ENCODE peak calls at places on chromosomes 1 and 21, in ten cellular contexts. Y is body of pancreas; M is aorta; G is adrenal gland; K is lower lobe of right lung; H is GM23338; S is CD4-positive, CD25-positive, alpha-beta regulatory T cell; X is CD8-positive, alpha-beta T cell; E is ascending aorta; N is PC-3. J is an unnamed sample.

GRCh38 chr1:113758631-113759340 is 500 bp downstream of the PHTF1 start:
- DNase-seq in G (peak; percentile 74), X (peak; percentile 55), E (no peak), M (peak; percentile 82), H (peak; percentile 88), S (peak; percentile 68), K (peak; percentile 84), Y (peak; percentile 75), N (peak; percentile 43), J (peak; percentile 42)

GRCh38 chr1:154575147-154575927 is 7.8 kb downstream of the CHRNB2 start:
- DNase-seq in E (no peak), S (no peak), N (no peak), K (no peak), Y (no peak), M (no peak), G (no peak), X (no peak), H (peak; percentile 20), J (no peak)

GRCh38 chr1:31977361-31978131 is 36.1 kb upstream of the KHDRBS1 start:
- DNase-seq in M (no peak), S (no peak), N (peak; percentile 58), Y (no peak), K (no peak), E (no peak), X (no peak), G (no peak), H (peak; percentile 93), J (no peak)

GRCh38 chr1:221102206-221102605 is 223.0 kb downstream of the HLX start:
- DNase-seq in H (no peak), M (no peak), K (no peak), S (no peak), E (no peak), N (peak; percentile 30), Y (no peak), G (no peak), X (no peak), J (no peak)

GRCh38 chr1:246632584-246633168 is 66.4 kb downstream of the CNST start:
- DNase-seq in M (no peak), H (no peak), N (no peak), K (no peak), X (no peak), Y (no peak), G (no peak), S (no peak), E (no peak), J (no peak)

GRCh38 chr1:193434319-193434718 is 247.9 kb upstream of the B3GALT2 start:
- DNase-seq in E (no peak), M (no peak), S (no peak), K (no peak), G (no peak), H (no peak), Y (no peak), X (no peak), N (no peak), J (no peak)

GRCh38 chr1:97668945-97669344 is 251.9 kb downstream of the DPYD start:
- DNase-seq in E (no peak), S (peak; percentile 29), N (peak; percentile 64), M (no peak), G (no peak), K (no peak), X (no peak), H (no peak), Y (no peak), J (no peak)

GRCh38 chr1:232620356-232620841 is 9.5 kb downstream of the SIPA1L2 start:
- DNase-seq in M (peak; percentile 63), H (peak; percentile 64), N (peak; percentile 47), Y (peak; percentile 65), K (no peak), G (peak; percentile 75), X (no peak), E (no peak), S (no peak), J (peak; percentile 41)

GRCh38 chr21:17819114-17819877 is at the start of gene C21orf91:
- DNase-seq in N (peak; percentile 88), Y (peak; percentile 86), S (peak; percentile 94), X (peak; percentile 85), M (peak; percentile 94), E (peak; percentile 56), H (peak; percentile 82), K (peak; percentile 94), G (peak; percentile 91), J (peak; percentile 89)

GRCh38 chr1:246497331-246497915 is 9.7 kb downstream of the SMYD3 start:
- DNase-seq in G (no peak), S (peak; percentile 83), K (no peak), H (peak; percentile 84), E (no peak), Y (no peak), X (peak; percentile 28), N (peak; percentile 92), M (no peak), J (no peak)

DNA sequence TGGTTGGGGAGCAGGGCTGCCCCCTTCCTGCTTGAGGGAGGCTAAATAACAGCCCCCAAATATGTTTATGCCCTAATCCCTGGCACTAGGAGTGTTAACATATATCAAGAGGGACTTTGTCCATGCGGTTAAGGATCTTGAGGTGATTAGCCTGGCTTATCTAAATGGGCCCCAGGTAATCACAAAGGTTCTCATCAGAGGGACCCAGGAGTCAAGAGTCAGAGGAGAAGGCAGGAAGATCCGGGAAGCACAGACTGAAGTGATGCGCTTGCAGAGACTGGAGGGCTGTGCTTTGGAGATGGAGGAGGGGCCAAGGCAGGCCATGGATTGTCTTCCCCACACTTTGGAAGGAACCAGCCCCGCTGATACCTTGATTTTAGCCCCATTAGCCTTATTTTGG is 86.4 kb downstream of the IER5 start:
- DNase-seq in S (no peak), M (no peak), Y (no peak), X (no peak), K (no peak), G (no peak), N (no peak), H (no peak), E (no peak), J (no peak)
- H3K4me1 ChIP-seq in S (peaks cover 2% of the 10 kb centered on the region), M (no peaks in the 10 kb centered on the region), Y (no peaks in the 10 kb centered on the region), X (peaks cover 7% of the 10 kb centered on the region), K (no peaks in the 10 kb centered on the region), G (no peaks in the 10 kb centered on the region), N (no peaks in the 10 kb centered on the region), H (peaks cover 7% of the 10 kb centered on the region), E (no peaks in the 10 kb centered on the region), J (no peaks in the 10 kb centered on the region)

DNA sequence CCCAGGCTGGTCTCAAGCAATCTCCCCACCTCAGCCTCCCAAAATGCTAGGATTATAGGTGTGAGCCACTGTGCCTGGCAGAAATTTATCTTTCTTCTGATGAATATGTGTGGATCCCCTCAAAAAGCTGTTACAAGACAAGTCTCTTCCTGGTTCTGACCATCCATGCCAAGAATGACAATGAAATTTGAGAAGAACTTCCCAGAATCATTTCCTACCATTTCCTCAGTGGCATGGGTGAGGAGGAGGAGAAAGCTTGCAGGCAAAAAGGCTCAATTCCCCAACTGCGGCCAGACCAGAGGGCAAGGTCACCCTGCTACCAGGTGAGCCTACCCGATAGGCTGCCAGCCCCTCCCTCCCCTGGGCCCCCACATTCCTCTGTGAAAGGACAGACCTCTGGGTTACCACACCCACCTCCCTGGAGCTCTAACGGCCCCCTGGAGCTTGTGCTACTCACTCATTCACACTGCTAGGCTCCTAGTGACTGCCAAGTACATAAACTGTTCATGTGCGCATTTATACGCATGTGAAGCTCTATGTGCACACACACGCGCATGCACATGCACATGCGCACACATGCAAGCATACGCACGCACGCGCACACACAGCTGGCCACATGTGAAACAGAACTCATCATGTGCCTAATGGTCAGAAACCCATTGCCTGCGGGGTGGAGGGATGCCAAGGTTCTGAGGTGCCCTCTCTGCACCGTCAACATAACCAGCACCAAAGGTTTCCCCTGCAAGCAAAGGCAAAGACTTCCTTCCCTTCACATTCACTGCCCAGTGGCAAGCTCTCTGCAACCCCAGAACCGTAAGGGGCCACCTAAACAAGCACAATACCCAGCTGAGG is 17.1 kb downstream of the MRAP start:
- DNase-seq in S (no peak), M (no peak), Y (no peak), G (peak; percentile 18), H (no peak), E (no peak), K (no peak), N (no peak), X (no peak), J (no peak)
- H3K27ac ChIP-seq in S (no peak overlapping the region), M (no peak overlapping the region), Y (no peak overlapping the region), G (no peak overlapping the region), H (no peak overlapping the region), E (no peak overlapping the region), K (no peak overlapping the region), N (no peak overlapping the region), X (no peak overlapping the region), J (no peak overlapping the region)

DNA sequence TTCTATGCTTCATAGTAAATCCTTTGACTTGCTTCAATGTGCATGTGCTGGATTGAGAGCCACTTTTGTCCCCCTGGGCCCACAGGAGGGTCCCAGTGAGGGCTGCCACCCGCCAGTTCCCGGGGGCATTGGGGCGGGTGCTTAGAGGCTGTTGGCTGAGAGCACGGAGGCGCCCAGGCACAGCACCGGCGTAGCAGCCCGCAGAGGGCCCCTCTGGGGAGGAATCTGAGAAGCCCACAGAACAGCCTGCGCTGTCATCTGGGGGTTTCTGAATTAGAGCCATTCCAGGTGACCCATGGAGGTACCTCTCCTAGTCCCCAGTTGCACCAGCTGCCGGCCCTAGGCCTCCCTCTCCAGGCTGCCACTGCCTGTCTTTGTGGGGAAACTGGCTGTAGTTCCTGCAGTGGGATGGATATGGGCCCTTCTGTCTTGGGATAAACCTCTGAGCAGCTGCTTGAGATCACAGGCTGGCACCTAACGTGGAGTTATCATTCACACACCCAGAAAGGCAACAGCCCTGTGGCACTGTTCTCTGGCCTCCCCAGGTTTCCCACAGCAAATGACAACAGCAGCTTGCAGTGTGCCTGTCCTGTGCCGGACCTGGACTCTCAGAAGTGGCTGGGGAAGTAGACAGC is 39.5 kb downstream of the TMEM51 start:
- DNase-seq in Y (no peak), E (no peak), K (no peak), H (no peak), N (no peak), G (no peak), M (no peak), S (no peak), X (no peak), J (no peak)
- H3K4me1 ChIP-seq in Y (peaks cover 91% of the 10 kb centered on the region), E (no peaks in the 10 kb centered on the region), K (peaks cover 20% of the 10 kb centered on the region), H (peaks cover 22% of the 10 kb centered on the region), N (no peaks in the 10 kb centered on the region), G (peaks cover 6% of the 10 kb centered on the region), M (no peaks in the 10 kb centered on the region), S (no peaks in the 10 kb centered on the region), X (no peaks in the 10 kb centered on the region), J (peaks cover 24% of the 10 kb centered on the region)

DNA sequence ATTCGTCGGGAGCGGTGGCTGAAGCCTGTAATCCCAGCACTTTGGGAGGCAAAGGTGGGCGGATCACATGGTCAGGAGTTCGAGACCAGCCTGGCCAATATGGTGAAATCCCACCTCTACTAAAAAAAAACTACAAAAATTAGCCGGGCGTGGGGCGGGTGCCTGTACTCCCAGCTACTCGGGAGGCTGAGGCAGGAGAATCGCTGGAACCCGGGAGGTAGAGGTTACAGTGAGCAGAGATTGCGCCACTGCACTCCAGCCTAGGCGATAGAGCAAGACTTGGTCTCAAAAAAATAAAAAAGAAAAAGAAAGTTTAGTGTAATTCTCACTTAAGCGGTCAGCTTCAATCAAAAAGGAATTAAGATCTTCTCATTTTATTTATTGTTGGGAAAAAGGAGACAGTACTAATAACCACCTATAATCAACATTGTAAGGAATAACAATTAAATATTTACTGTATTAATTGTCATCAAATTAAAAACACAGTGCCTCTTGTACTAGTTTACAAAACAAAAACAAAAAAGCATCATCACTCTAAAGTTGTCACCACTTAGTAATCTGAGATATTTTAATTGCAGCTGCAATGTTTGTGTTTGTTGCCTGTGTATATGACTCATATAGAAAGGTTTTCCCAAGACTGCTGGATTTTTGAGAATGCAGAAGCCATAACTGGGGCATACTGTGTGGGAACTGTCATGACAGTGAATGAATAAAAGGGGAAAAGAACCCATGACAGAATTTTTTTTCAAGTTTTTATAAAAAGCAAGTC is 3.7 kb downstream of the FBXO42 start:
- DNase-seq in H (no peak), E (no peak), K (no peak), X (no peak), Y (no peak), S (no peak), G (no peak), N (peak; percentile 61), M (no peak), J (no peak)
- H3K27ac ChIP-seq in H (no peak overlapping the region), E (peak overlapping the region; percentile 98), K (no peak overlapping the region), X (no peak overlapping the region), Y (no peak overlapping the region), S (no peak overlapping the region), G (peak overlapping the region; percentile 56), N (peak overlapping the region; percentile 36), M (no peak overlapping the region), J (peak overlapping the region; percentile 16)